ENCODE peak calls at places on chromosome 11, in nine cellular contexts. U, L, J, S, W, P, Z, T and N are unnamed samples.

GRCh38 chr11:76752321-76753175 is 30.6 kb upstream of the TSKU start:
- DNase-seq in U (no peak), L (no peak), J (no peak), S (no peak), W (no peak), P (no peak), Z (peak), T (no peak), N (no peak)

GRCh38 chr11:112271242-112271641 is 10.6 kb upstream of the PLET1 start:
- DNase-seq in U (no peak), L (no peak), J (no peak), S (no peak), W (no peak), P (no peak), Z (no peak), T (no peak), N (no peak)

GRCh38 chr11:104286129-104286528 is 122.2 kb upstream of the PDGFD start:
- DNase-seq in U (no peak), L (no peak), J (no peak), S (no peak), W (no peak), P (no peak), Z (no peak), T (no peak), N (no peak)

GRCh38 chr11:61935861-61936260 is 14.3 kb upstream of the BEST1 start:
- DNase-seq in U (no peak), L (no peak), J (no peak), S (no peak), W (no peak), P (no peak), Z (no peak), T (no peak), N (no peak)

GRCh38 chr11:67351275-67352005 is 1.9 kb downstream of the POLD4 start:
- DNase-seq in U (no peak), L (peak), J (peak), S (peak), W (no peak), P (no peak), Z (peak), T (peak), N (no peak)

GRCh38 chr11:114073506-114074381 is 14.2 kb downstream of the ZBTB16 start:
- DNase-seq in U (no peak), L (peak), J (no peak), S (no peak), W (no peak), P (no peak), Z (peak), T (no peak), N (no peak)

GRCh38 chr11:35478411-35479139 is 46.8 kb downstream of the PAMR1 start:
- DNase-seq in U (no peak), L (no peak), J (no peak), S (no peak), W (no peak), P (no peak), Z (no peak), T (no peak), N (no peak)

GRCh38 chr11:74681686-74682651 is 49.3 kb downstream of the CHRDL2 start:
- DNase-seq in U (no peak), L (no peak), J (no peak), S (no peak), W (no peak), P (no peak), Z (no peak), T (no peak), N (no peak)

GRCh38 chr11:117670924-117671323 is 126.1 kb downstream of the DSCAML1 start:
- DNase-seq in U (no peak), L (no peak), J (no peak), S (no peak), W (no peak), P (no peak), Z (no peak), T (no peak), N (no peak)

GRCh38 chr11:106988151-106988806 is 30.0 kb downstream of the GUCY1A2 start:
- DNase-seq in U (no peak), L (no peak), J (no peak), S (no peak), W (no peak), P (no peak), Z (no peak), T (no peak), N (no peak)

GRCh38 chr11:106585061-106585460 is 433.2 kb downstream of the GUCY1A2 start:
- DNase-seq in U (no peak), L (no peak), J (no peak), S (no peak), W (no peak), P (no peak), Z (peak), T (no peak), N (no peak)

GRCh38 chr11:120208012-120208441 is 2.8 kb upstream of the OAF start:
- DNase-seq in U (no peak), L (no peak), J (no peak), S (no peak), W (no peak), P (no peak), Z (no peak), T (no peak), N (no peak)

GRCh38 chr11:115784796-115785521 is 280.7 kb upstream of the CADM1 start:
- DNase-seq in U (no peak), L (no peak), J (no peak), S (no peak), W (no peak), P (no peak), Z (peak), T (no peak), N (no peak)

GRCh38 chr11:117290809-117291396 is at the start of gene BACE1-AS:
- DNase-seq in U (no peak), L (no peak), J (no peak), S (no peak), W (no peak), P (no peak), Z (no peak), T (no peak), N (no peak)

GRCh38 chr11:64524534-64525042 is 66.4 kb upstream of the SLC22A12 start:
- DNase-seq in U (no peak), L (no peak), J (no peak), S (no peak), W (no peak), P (no peak), Z (no peak), T (no peak), N (peak)

GRCh38 chr11:62560566-62561103 is 13.1 kb downstream of the EEF1G start:
- DNase-seq in U (no peak), L (peak), J (no peak), S (peak), W (peak), P (no peak), Z (peak), T (peak), N (no peak)

GRCh38 chr11:8658210-8658968 is 24.1 kb downstream of the TRIM66 start:
- DNase-seq in U (no peak), L (no peak), J (no peak), S (no peak), W (peak), P (no peak), Z (no peak), T (no peak), N (no peak)

GRCh38 chr11:32200448-32200847 is 109.6 kb downstream of the RCN1 start:
- DNase-seq in U (no peak), L (no peak), J (no peak), S (no peak), W (no peak), P (no peak), Z (no peak), T (no peak), N (no peak)

GRCh38 chr11:2711161-2711560 is 11.4 kb upstream of the KCNQ1OT1 start:
- DNase-seq in U (no peak), L (no peak), J (no peak), S (no peak), W (no peak), P (no peak), Z (no peak), T (no peak), N (no peak)